ENCODE peak calls at places on chromosomes 4 and X, in nine cellular contexts. E is progenitor cell of endocrine pancreas; X is trophoblast cell; J is NCI-H1417; T is left colon; S is COR-L47; H is DMS 273 treated with DMSO at 0.1 percent for 48 hours; O is posterior cingulate gyrus; I is activated CD8-positive, alpha-beta T cell treated with anti-CD3 and anti-CD28 coated beads for 36 hours. Z is an unnamed sample.

GRCh38 chrX:23660766-23661132 is 6.5 kb upstream of the PRDX4 start:
- DNase-seq in X (no peak), O (no peak), T (no peak), S (no peak), E (no peak), H (no peak), I (no peak), J (no peak), Z (no peak)

GRCh38 chr4:80266902-80267380 is 477 bp downstream of the FGF5 start:
- DNase-seq in H (no peak), E (no peak), O (peak), S (peak), T (no peak), J (no peak), X (no peak), I (no peak), Z (no peak)

GRCh38 chr4:29805245-29805644 is 914.9 kb upstream of the PCDH7 start:
- DNase-seq in E (no peak), X (no peak), O (no peak), H (no peak), S (peak), T (no peak), J (no peak), I (no peak), Z (no peak)

GRCh38 chrX:149607699-149608098 is 12.6 kb upstream of the HSFX2 start:
- DNase-seq in S (no peak), I (no peak), X (no peak), O (no peak), H (no peak), J (no peak), E (no peak), T (no peak), Z (no peak)

GRCh38 chr4:3322059-3322550 is 29.3 kb downstream of the RGS12 start:
- DNase-seq in I (no peak), O (no peak), E (no peak), J (no peak), S (no peak), T (no peak), X (no peak), H (no peak), Z (no peak)

GRCh38 chr4:2482192-2482591 is 13.3 kb downstream of the RNF4 start:
- DNase-seq in I (no peak), T (no peak), J (no peak), O (no peak), X (no peak), H (no peak), S (no peak), E (no peak), Z (no peak)

GRCh38 chrX:30904632-30905031 is 15.6 kb upstream of the TAB3 start:
- DNase-seq in H (peak), S (no peak), I (no peak), J (no peak), O (no peak), X (no peak), T (no peak), E (no peak), Z (no peak)

GRCh38 chr4:113020966-113021365 is 28.5 kb upstream of the ANK2 start:
- DNase-seq in E (no peak), O (no peak), X (no peak), I (no peak), S (no peak), T (no peak), H (no peak), J (no peak), Z (no peak)

GRCh38 chr4:121980643-121981042 is 28.8 kb upstream of the TRPC3 start:
- DNase-seq in T (no peak), S (no peak), X (no peak), O (no peak), I (no peak), H (no peak), E (no peak), J (no peak), Z (no peak)